ENCODE peak calls at places on chromosomes 7 and 10, in six cellular contexts. One of them, this sample, is unnamed.

GRCh38 chr7:129843365-129843898 is 109.3 kb downstream of the UBE2H start:
- DNase-seq in H9: peak
- DNase-seq in H1: no peak
- DNase-seq in IMR-90: no peak
- DNase-seq in mesenchymal stem cell: no peak
- DNase-seq in neuronal stem cell: no peak
- DNase-seq in this sample: no peak

GRCh38 chr10:96538683-96539082 is 25.0 kb upstream of the TLL2 start:
- DNase-seq in mesenchymal stem cell: no peak
- DNase-seq in H9: no peak
- DNase-seq in neuronal stem cell: no peak
- DNase-seq in IMR-90: no peak
- DNase-seq in H1: no peak
- DNase-seq in this sample: peak

GRCh38 chr7:130149575-130150139 is 55.5 kb downstream of the TMEM209 start:
- DNase-seq in IMR-90: no peak
- DNase-seq in neuronal stem cell: no peak
- DNase-seq in H9: no peak
- DNase-seq in mesenchymal stem cell: no peak
- DNase-seq in H1: peak
- DNase-seq in this sample: no peak

GRCh38 chr10:96463562-96463961 is 50.2 kb downstream of the TLL2 start:
- DNase-seq in H9: no peak
- DNase-seq in mesenchymal stem cell: no peak
- DNase-seq in H1: no peak
- DNase-seq in neuronal stem cell: no peak
- DNase-seq in IMR-90: no peak
- DNase-seq in this sample: no peak

GRCh38 chr7:55111007-55111406 is 92.2 kb downstream of the EGFR start:
- DNase-seq in H9: no peak
- DNase-seq in neuronal stem cell: no peak
- DNase-seq in IMR-90: peak
- DNase-seq in mesenchymal stem cell: peak
- DNase-seq in H1: no peak
- DNase-seq in this sample: peak

GRCh38 chr10:93006435-93007039 is 54.1 kb upstream of the CYP26C1 start:
- DNase-seq in IMR-90: peak
- DNase-seq in mesenchymal stem cell: peak
- DNase-seq in neuronal stem cell: peak
- DNase-seq in H1: no peak
- DNase-seq in H9: no peak
- DNase-seq in this sample: no peak

GRCh38 chr10:44968101-44968886 is 8.7 kb downstream of the RASSF4 start:
- DNase-seq in neuronal stem cell: no peak
- DNase-seq in IMR-90: no peak
- DNase-seq in mesenchymal stem cell: peak
- DNase-seq in H1: no peak
- DNase-seq in H9: no peak
- DNase-seq in this sample: peak

GRCh38 chr10:6409982-6410694 is 169.9 kb downstream of the PRKCQ start:
- DNase-seq in mesenchymal stem cell: peak
- DNase-seq in H9: no peak
- DNase-seq in IMR-90: peak
- DNase-seq in neuronal stem cell: no peak
- DNase-seq in H1: no peak
- DNase-seq in this sample: no peak

GRCh38 chr10:87960230-87960629 is 96.8 kb downstream of the PTEN start:
- DNase-seq in IMR-90: peak
- DNase-seq in H1: no peak
- DNase-seq in mesenchymal stem cell: peak
- DNase-seq in neuronal stem cell: no peak
- DNase-seq in H9: no peak
- DNase-seq in this sample: peak

GRCh38 chr10:69835875-69836727 is 34.4 kb downstream of the COL13A1 start:
- DNase-seq in neuronal stem cell: no peak
- DNase-seq in IMR-90: no peak
- DNase-seq in H9: no peak
- DNase-seq in mesenchymal stem cell: no peak
- DNase-seq in H1: no peak
- DNase-seq in this sample: no peak

GRCh38 chr7:151415375-151416112 is 5.7 kb upstream of the WDR86 start:
- DNase-seq in IMR-90: peak
- DNase-seq in H1: no peak
- DNase-seq in H9: no peak
- DNase-seq in mesenchymal stem cell: no peak
- DNase-seq in neuronal stem cell: no peak
- DNase-seq in this sample: peak

GRCh38 chr10:7857259-7857658 is 39.0 kb downstream of the TAF3 start:
- DNase-seq in mesenchymal stem cell: no peak
- DNase-seq in H9: no peak
- DNase-seq in H1: no peak
- DNase-seq in neuronal stem cell: no peak
- DNase-seq in IMR-90: no peak
- DNase-seq in this sample: no peak

GRCh38 chr10:62772186-62772950 is 32.2 kb upstream of the ADO start:
- DNase-seq in mesenchymal stem cell: no peak
- DNase-seq in H1: no peak
- DNase-seq in H9: no peak
- DNase-seq in IMR-90: peak
- DNase-seq in neuronal stem cell: no peak
- DNase-seq in this sample: no peak

GRCh38 chr10:59433720-59434428 is 71.5 kb upstream of the FAM13C start:
- DNase-seq in mesenchymal stem cell: no peak
- DNase-seq in H9: no peak
- DNase-seq in neuronal stem cell: no peak
- DNase-seq in H1: no peak
- DNase-seq in IMR-90: no peak
- DNase-seq in this sample: no peak

GRCh38 chr7:151017953-151018420 is 6.3 kb downstream of the ATG9B start:
- DNase-seq in IMR-90: peak
- DNase-seq in H9: peak
- DNase-seq in neuronal stem cell: peak
- DNase-seq in mesenchymal stem cell: peak
- DNase-seq in H1: peak
- DNase-seq in this sample: peak

GRCh38 chr10:30422981-30423654 is 10.9 kb upstream of the MAP3K8 start:
- DNase-seq in IMR-90: peak
- DNase-seq in H9: peak
- DNase-seq in neuronal stem cell: peak
- DNase-seq in H1: no peak
- DNase-seq in mesenchymal stem cell: peak
- DNase-seq in this sample: peak

GRCh38 chr10:64261092-64261491 is 739.9 kb downstream of the REEP3 start:
- DNase-seq in H1: no peak
- DNase-seq in H9: no peak
- DNase-seq in neuronal stem cell: no peak
- DNase-seq in IMR-90: no peak
- DNase-seq in mesenchymal stem cell: no peak
- DNase-seq in this sample: no peak

GRCh38 chr7:98862716-98863420 is 6.9 kb downstream of the TMEM130 start:
- DNase-seq in IMR-90: no peak
- DNase-seq in H1: no peak
- DNase-seq in neuronal stem cell: no peak
- DNase-seq in mesenchymal stem cell: no peak
- DNase-seq in H9: no peak
- DNase-seq in this sample: peak

GRCh38 chr7:47352394-47352968 is 229.4 kb downstream of the TNS3 start:
- DNase-seq in H9: no peak
- DNase-seq in H1: no peak
- DNase-seq in neuronal stem cell: no peak
- DNase-seq in mesenchymal stem cell: no peak
- DNase-seq in IMR-90: no peak
- DNase-seq in this sample: no peak

GRCh38 chr7:27149817-27150567 is 2.4 kb downstream of the HOXA3 start:
- DNase-seq in neuronal stem cell: no peak
- DNase-seq in H9: no peak
- DNase-seq in mesenchymal stem cell: no peak
- DNase-seq in H1: no peak
- DNase-seq in IMR-90: no peak
- DNase-seq in this sample: no peak

GRCh38 chr7:123677316-123677715 is 21.6 kb downstream of the LMOD2 start:
- DNase-seq in neuronal stem cell: no peak
- DNase-seq in H9: no peak
- DNase-seq in H1: no peak
- DNase-seq in IMR-90: no peak
- DNase-seq in mesenchymal stem cell: no peak
- DNase-seq in this sample: no peak

DNA sequence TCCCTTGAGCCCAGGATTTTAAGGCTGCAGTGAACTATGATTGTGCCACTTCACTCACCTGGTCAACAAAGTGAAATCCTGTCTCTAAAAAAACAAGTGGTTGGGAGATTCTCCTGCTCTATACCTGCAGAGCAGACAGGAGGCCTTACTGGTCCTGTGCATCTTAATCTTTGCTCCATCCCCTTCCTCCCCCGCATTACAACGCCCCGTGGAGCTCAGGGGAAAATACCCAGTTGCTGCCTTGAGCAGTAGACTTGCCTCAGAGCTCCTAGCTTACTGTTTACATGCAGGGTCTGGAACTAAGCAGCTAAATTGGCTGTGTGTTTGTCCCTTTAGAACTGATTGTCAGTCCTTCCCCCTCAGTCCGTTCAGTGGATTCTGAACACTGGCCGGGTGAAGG is 123.8 kb upstream of the KMT2E start:
- DNase-seq in H1: no peak
- DNase-seq in H9: no peak
- DNase-seq in IMR-90: no peak
- DNase-seq in neuronal stem cell: no peak
- DNase-seq in mesenchymal stem cell: no peak
- DNase-seq in this sample: no peak
- H4K91ac ChIP-seq in H1: no peak
- H4K91ac ChIP-seq in H9: no peak
- H4K91ac ChIP-seq in IMR-90: no peak
- H4K91ac ChIP-seq in neuronal stem cell: no peak
- H4K91ac ChIP-seq in mesenchymal stem cell: no peak
- H4K91ac ChIP-seq in this sample: no peak

GRCh38 chr7:138309186-138309585 is 150.9 kb upstream of the TRIM24 start:
- DNase-seq in H9: no peak
- DNase-seq in mesenchymal stem cell: no peak
- DNase-seq in IMR-90: no peak
- DNase-seq in neuronal stem cell: no peak
- DNase-seq in H1: no peak
- DNase-seq in this sample: no peak

GRCh38 chr7:138303230-138304070 is 156.6 kb upstream of the TRIM24 start:
- DNase-seq in IMR-90: no peak
- DNase-seq in H9: no peak
- DNase-seq in neuronal stem cell: no peak
- DNase-seq in mesenchymal stem cell: no peak
- DNase-seq in H1: no peak
- DNase-seq in this sample: no peak

GRCh38 chr7:138307633-138308032 is 152.4 kb upstream of the TRIM24 start:
- DNase-seq in IMR-90: no peak
- DNase-seq in H9: no peak
- DNase-seq in mesenchymal stem cell: no peak
- DNase-seq in neuronal stem cell: no peak
- DNase-seq in H1: peak
- DNase-seq in this sample: no peak

GRCh38 chr7:138304071-138304320 is 156.1 kb upstream of the TRIM24 start:
- DNase-seq in H1: no peak
- DNase-seq in H9: no peak
- DNase-seq in neuronal stem cell: no peak
- DNase-seq in mesenchymal stem cell: no peak
- DNase-seq in IMR-90: no peak
- DNase-seq in this sample: peak

GRCh38 chr7:138308116-138308515 is 151.9 kb upstream of the TRIM24 start:
- DNase-seq in neuronal stem cell: no peak
- DNase-seq in H1: no peak
- DNase-seq in IMR-90: no peak
- DNase-seq in H9: no peak
- DNase-seq in mesenchymal stem cell: no peak
- DNase-seq in this sample: no peak
- H3K4ac ChIP-seq in neuronal stem cell: no peak
- H3K4ac ChIP-seq in H1: no peak
- H3K4ac ChIP-seq in IMR-90: no peak
- H3K4ac ChIP-seq in H9: no peak
- H3K4ac ChIP-seq in mesenchymal stem cell: no peak
- H3K4ac ChIP-seq in this sample: no peak

GRCh38 chr7:111510584-111511378 is 51.5 kb downstream of the IMMP2L start:
- DNase-seq in H9: no peak
- DNase-seq in neuronal stem cell: no peak
- DNase-seq in mesenchymal stem cell: no peak
- DNase-seq in H1: no peak
- DNase-seq in IMR-90: no peak
- DNase-seq in this sample: no peak

GRCh38 chr7:111509298-111509697 is 53.0 kb downstream of the IMMP2L start:
- DNase-seq in H9: no peak
- DNase-seq in neuronal stem cell: no peak
- DNase-seq in H1: no peak
- DNase-seq in mesenchymal stem cell: no peak
- DNase-seq in IMR-90: no peak
- DNase-seq in this sample: no peak

GRCh38 chr7:111510062-111510461 is 52.2 kb downstream of the IMMP2L start:
- DNase-seq in H9: no peak
- DNase-seq in IMR-90: no peak
- DNase-seq in mesenchymal stem cell: no peak
- DNase-seq in H1: no peak
- DNase-seq in neuronal stem cell: no peak
- DNase-seq in this sample: no peak

GRCh38 chr7:111511845-111512244 is 50.4 kb downstream of the IMMP2L start:
- DNase-seq in mesenchymal stem cell: no peak
- DNase-seq in IMR-90: peak
- DNase-seq in H1: no peak
- DNase-seq in neuronal stem cell: no peak
- DNase-seq in H9: no peak
- DNase-seq in this sample: no peak

GRCh38 chr7:111508387-111508786 is 53.9 kb downstream of the IMMP2L start:
- DNase-seq in IMR-90: no peak
- DNase-seq in mesenchymal stem cell: no peak
- DNase-seq in neuronal stem cell: no peak
- DNase-seq in H9: no peak
- DNase-seq in H1: no peak
- DNase-seq in this sample: no peak
- H3K18ac ChIP-seq in IMR-90: no peak
- H3K18ac ChIP-seq in mesenchymal stem cell: no peak
- H3K18ac ChIP-seq in neuronal stem cell: no peak
- H3K18ac ChIP-seq in H9: no peak
- H3K18ac ChIP-seq in H1: no peak
- H3K18ac ChIP-seq in this sample: no peak

GRCh38 chr7:39937366-39938153 is 12.5 kb upstream of the CDK13 start:
- DNase-seq in neuronal stem cell: no peak
- DNase-seq in mesenchymal stem cell: no peak
- DNase-seq in IMR-90: no peak
- DNase-seq in H1: no peak
- DNase-seq in H9: no peak
- DNase-seq in this sample: no peak

GRCh38 chr7:39936786-39937185 is 13.3 kb upstream of the CDK13 start:
- DNase-seq in mesenchymal stem cell: no peak
- DNase-seq in H9: no peak
- DNase-seq in IMR-90: no peak
- DNase-seq in neuronal stem cell: no peak
- DNase-seq in H1: no peak
- DNase-seq in this sample: no peak

DNA sequence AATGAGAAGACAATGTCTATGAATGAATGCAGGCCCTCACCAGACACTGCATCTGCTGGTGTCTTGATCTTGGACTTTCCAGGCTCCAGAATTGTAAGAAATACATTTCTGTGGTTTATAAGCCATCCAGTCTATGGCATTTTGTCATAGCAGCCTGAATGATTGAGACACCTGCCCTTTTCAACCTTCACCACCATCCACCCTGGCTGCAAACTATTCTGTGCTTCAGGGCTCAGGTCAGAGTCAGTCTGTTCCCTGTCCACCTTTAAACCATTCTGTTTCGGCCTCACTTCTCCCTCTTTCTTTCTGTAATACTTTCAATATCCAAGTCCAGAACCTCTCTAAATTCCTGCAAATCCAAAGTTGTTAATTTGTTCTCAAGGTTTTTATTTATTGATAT is 15.9 kb upstream of the CDK13 start:
- DNase-seq in IMR-90: no peak
- DNase-seq in H1: no peak
- DNase-seq in mesenchymal stem cell: no peak
- DNase-seq in H9: no peak
- DNase-seq in neuronal stem cell: no peak
- DNase-seq in this sample: no peak
- H4K91ac ChIP-seq in IMR-90: no peak
- H4K91ac ChIP-seq in H1: no peak
- H4K91ac ChIP-seq in mesenchymal stem cell: no peak
- H4K91ac ChIP-seq in H9: no peak
- H4K91ac ChIP-seq in neuronal stem cell: no peak
- H4K91ac ChIP-seq in this sample: no peak

This sample was measured in trophoblast cell.